ENCODE peak calls at places on chromosome 9, in four cellular contexts. Y, S, P and N are unnamed samples.

GRCh38 chr9:76216161-76216649 is 178.0 kb downstream of the RFK start:
- DNase-seq in S (no peak), Y (no peak), P (no peak), N (no peak)

GRCh38 chr9:107251756-107252322 is 31.2 kb upstream of the RAD23B start:
- DNase-seq in S (no peak), Y (no peak), P (no peak), N (peak; percentile 36)

GRCh38 chr9:107067715-107068416 is 204.9 kb downstream of the ZNF462 start:
- DNase-seq in S (no peak), P (no peak), Y (no peak), N (no peak)

GRCh38 chr9:113978954-113979712 is 99.0 kb downstream of the AMBP start:
- DNase-seq in S (no peak), P (no peak), Y (no peak), N (peak; percentile 76)

GRCh38 chr9:130453487-130453886 is 8.7 kb downstream of the ASS1 start:
- DNase-seq in P (peak; percentile 55), S (no peak), Y (no peak), N (peak; percentile 95)

GRCh38 chr9:77649109-77649812 is 1.1 kb upstream of the GNA14 start:
- DNase-seq in P (no peak), S (no peak), Y (no peak), N (peak; percentile 35)

GRCh38 chr9:12014488-12014887 is 678.7 kb upstream of the TYRP1 start:
- DNase-seq in S (no peak), Y (no peak), P (no peak), N (no peak)

GRCh38 chr9:134395727-134396257 is 69.5 kb downstream of the RXRA start:
- DNase-seq in Y (no peak), P (no peak), S (no peak), N (no peak)

GRCh38 chr9:89363921-89364663 is 45.8 kb downstream of the SECISBP2 start:
- DNase-seq in S (no peak), P (no peak), Y (no peak), N (no peak)

GRCh38 chr9:33290994-33291397 is 680 bp downstream of the NFX1 start:
- DNase-seq in S (no peak), P (no peak), Y (no peak), N (no peak)

GRCh38 chr9:133735894-133736293 is 2.3 kb downstream of the SARDH start:
- DNase-seq in S (no peak), P (no peak), Y (no peak), N (no peak)

GRCh38 chr9:113589407-113589806 is 125.9 kb downstream of the RGS3 start:
- DNase-seq in Y (no peak), P (no peak), S (no peak), N (no peak)

GRCh38 chr9:33331411-33331891 is 41.1 kb downstream of the NFX1 start:
- DNase-seq in Y (no peak), P (peak; percentile 18), S (no peak), N (peak; percentile 45)

GRCh38 chr9:134519403-134520070 is 122.1 kb upstream of the COL5A1 start:
- DNase-seq in P (no peak), S (no peak), Y (no peak), N (no peak)

GRCh38 chr9:71268871-71269640 is 147.6 kb upstream of the TRPM3 start:
- DNase-seq in P (no peak), S (no peak), Y (no peak), N (no peak)

GRCh38 chr9:71269859-71270258 is 148.4 kb upstream of the TRPM3 start:
- DNase-seq in P (no peak), Y (no peak), S (no peak), N (no peak)

GRCh38 chr9:71270554-71270953 is 149.1 kb upstream of the TRPM3 start:
- DNase-seq in P (no peak), S (no peak), Y (no peak), N (no peak)

GRCh38 chr9:71273613-71274012 is 152.2 kb upstream of the TRPM3 start:
- DNase-seq in Y (no peak), S (no peak), P (no peak), N (no peak)

GRCh38 chr9:71271602-71272001 is 150.2 kb upstream of the TRPM3 start:
- DNase-seq in P (no peak), Y (no peak), S (no peak), N (no peak)
- TF ChIP-seq NRF1 in P (no peak), Y (no peak), S (no peak), N (no peak)

GRCh38 chr9:127662617-127663016 is 44.2 kb upstream of the CFAP157 start:
- DNase-seq in Y (no peak), P (no peak), S (no peak), N (no peak)
- TF ChIP-seq NRF1 in Y (no peak), P (no peak), S (no peak), N (no peak)

DNA sequence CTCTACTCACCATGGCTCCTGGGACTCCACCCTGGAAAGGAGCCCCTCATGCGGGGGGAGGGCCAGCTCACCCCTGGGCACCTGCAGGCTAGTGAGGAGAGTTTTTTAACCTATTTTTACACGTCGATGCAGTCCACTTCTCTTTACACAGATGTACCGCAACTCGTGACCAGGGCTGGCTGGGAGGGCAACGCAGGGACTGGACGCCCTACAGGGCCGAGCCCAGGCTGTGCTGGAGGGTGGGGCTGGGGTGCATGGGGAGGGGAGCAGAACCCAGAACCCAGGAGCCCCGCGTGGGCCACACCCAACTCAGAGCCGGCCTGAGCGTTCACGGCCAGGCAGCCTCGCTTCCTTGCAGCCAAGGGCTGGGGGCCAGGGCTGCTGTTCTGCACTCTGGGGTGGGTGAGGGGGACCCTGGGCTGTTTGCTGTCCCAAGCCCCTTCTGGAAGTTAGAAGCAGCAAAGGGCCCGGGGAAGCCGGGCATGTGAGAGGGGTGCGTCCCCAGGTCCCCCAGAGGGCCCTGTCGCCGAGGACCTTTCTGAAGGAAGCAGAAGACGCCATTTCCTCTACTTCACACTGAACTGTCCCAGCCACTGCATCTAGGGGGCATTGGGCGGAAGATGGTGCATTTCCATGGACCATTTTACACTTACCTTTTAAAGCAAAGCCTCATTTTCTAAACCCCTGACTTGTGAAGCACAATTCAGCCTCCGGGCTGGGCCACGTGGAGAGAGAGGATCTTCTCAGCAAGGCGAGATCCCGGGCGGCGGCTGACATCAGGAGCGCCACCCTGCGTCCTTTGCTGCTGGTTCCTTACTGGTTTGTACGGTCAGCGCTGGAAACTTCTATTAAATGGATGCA is 90.5 kb downstream of the KCNT1 start:
- DNase-seq in P (peak; percentile 66), Y (no peak), S (no peak), N (no peak)
- TF ChIP-seq NRF1 in P (no peak), Y (no peak), S (no peak), N (no peak)

GRCh38 chr9:132027752-132028666 is 51.7 kb downstream of the MED27 start:
- DNase-seq in Y (no peak), S (no peak), P (no peak), N (no peak)
- TF ChIP-seq NRF1 in Y (no peak), S (no peak), P (no peak), N (no peak)

GRCh38 chr9:21549251-21549765 is 67.2 kb upstream of the IFNE start:
- DNase-seq in Y (no peak), P (no peak), S (no peak), N (no peak)
- TF ChIP-seq NRF1 in Y (no peak), P (no peak), S (no peak), N (no peak)

GRCh38 chr9:83385317-83385716 is 152.9 kb downstream of the FRMD3 start:
- DNase-seq in Y (no peak), S (no peak), P (no peak), N (no peak)
- TF ChIP-seq NRF1 in Y (no peak), S (no peak), P (no peak), N (no peak)

GRCh38 chr9:126398403-126399058 is 71.9 kb downstream of the MVB12B start:
- DNase-seq in S (no peak), Y (no peak), P (peak; percentile 83), N (peak; percentile 91)

GRCh38 chr9:126399251-126399650 is 72.6 kb downstream of the MVB12B start:
- DNase-seq in Y (no peak), P (no peak), S (no peak), N (no peak)

GRCh38 chr9:126395439-126396212 is 69.0 kb downstream of the MVB12B start:
- DNase-seq in P (no peak), Y (no peak), S (no peak), N (no peak)

GRCh38 chr9:126394802-126395201 is 68.2 kb downstream of the MVB12B start:
- DNase-seq in Y (no peak), S (no peak), P (no peak), N (no peak)

DNA sequence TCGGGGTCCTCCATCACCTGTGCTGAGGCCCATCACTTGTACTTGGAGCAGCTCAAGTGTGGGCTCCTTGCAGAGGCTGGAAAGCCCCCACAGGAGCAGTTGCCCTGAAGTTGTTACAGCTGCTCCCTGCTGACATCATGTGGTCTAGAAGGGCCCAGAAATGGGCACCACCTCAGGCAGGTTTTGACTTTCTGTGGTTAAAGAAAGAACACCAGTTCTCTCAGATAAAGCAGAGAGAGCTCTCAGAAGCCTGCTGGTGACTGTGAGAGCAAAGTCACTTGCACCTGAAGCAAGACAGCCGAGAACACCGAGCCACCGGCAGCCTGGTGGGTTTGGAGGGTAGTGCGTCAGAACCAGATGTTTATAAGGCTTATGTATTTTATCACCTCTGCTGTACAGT is 70.4 kb downstream of the MVB12B start:
- DNase-seq in P (no peak), S (peak; percentile 54), Y (no peak), N (no peak)
- TF ChIP-seq NRF1 in P (no peak), S (no peak), Y (no peak), N (no peak)